ENCODE peak calls at places on chromosomes 6 and 20, in nine cellular contexts. One of them, this sample, is unnamed.
A peak's percentile ranks its signal among the peaks of the same experiment; 100 is the strongest.

GRCh38 chr20:44544178-44544719 is 22.4 kb upstream of the SERINC3 start:
- DNase-seq in upper lobe of right lung: no peak
- DNase-seq in AG09319: no peak
- DNase-seq in endothelial cell of umbilical vein: no peak
- DNase-seq in transverse colon: no peak
- DNase-seq in MCF 10A: no peak
- DNase-seq in Peyer's patch: no peak
- DNase-seq in mesothelial cell of epicardium: no peak
- DNase-seq in fibroblast of mammary gland: no peak
- DNase-seq in this sample: no peak

GRCh38 chr6:4608361-4609115 is 167.7 kb upstream of the CDYL start:
- DNase-seq in AG09319: no peak
- DNase-seq in mesothelial cell of epicardium: no peak
- DNase-seq in fibroblast of mammary gland: no peak
- DNase-seq in MCF 10A: no peak
- DNase-seq in upper lobe of right lung: no peak
- DNase-seq in transverse colon: no peak
- DNase-seq in endothelial cell of umbilical vein: peak; percentile 29
- DNase-seq in Peyer's patch: no peak
- DNase-seq in this sample: no peak

GRCh38 chr6:52815167-52816092 is 11.8 kb upstream of the GSTA1 start:
- DNase-seq in MCF 10A: peak; percentile 64
- DNase-seq in mesothelial cell of epicardium: peak; percentile 49
- DNase-seq in AG09319: no peak
- DNase-seq in endothelial cell of umbilical vein: peak; percentile 14
- DNase-seq in upper lobe of right lung: peak; percentile 58
- DNase-seq in fibroblast of mammary gland: peak; percentile 58
- DNase-seq in Peyer's patch: no peak
- DNase-seq in transverse colon: peak; percentile 52
- DNase-seq in this sample: peak; percentile 65

GRCh38 chr20:45456632-45457031 is 12.9 kb upstream of the WFDC2 start:
- DNase-seq in mesothelial cell of epicardium: no peak
- DNase-seq in Peyer's patch: peak; percentile 59
- DNase-seq in transverse colon: peak; percentile 71
- DNase-seq in MCF 10A: peak; percentile 49
- DNase-seq in fibroblast of mammary gland: peak; percentile 13
- DNase-seq in AG09319: no peak
- DNase-seq in endothelial cell of umbilical vein: peak; percentile 28
- DNase-seq in upper lobe of right lung: no peak
- DNase-seq in this sample: peak; percentile 35

GRCh38 chr6:154480144-154480639 is 30.3 kb downstream of the CNKSR3 start:
- DNase-seq in upper lobe of right lung: no peak
- DNase-seq in endothelial cell of umbilical vein: no peak
- DNase-seq in Peyer's patch: no peak
- DNase-seq in transverse colon: no peak
- DNase-seq in fibroblast of mammary gland: no peak
- DNase-seq in MCF 10A: no peak
- DNase-seq in mesothelial cell of epicardium: no peak
- DNase-seq in AG09319: no peak
- DNase-seq in this sample: no peak

GRCh38 chr20:60102665-60103210 is 144.5 kb downstream of the CDH26 start:
- DNase-seq in endothelial cell of umbilical vein: no peak
- DNase-seq in transverse colon: no peak
- DNase-seq in mesothelial cell of epicardium: no peak
- DNase-seq in AG09319: no peak
- DNase-seq in MCF 10A: no peak
- DNase-seq in Peyer's patch: no peak
- DNase-seq in upper lobe of right lung: no peak
- DNase-seq in fibroblast of mammary gland: no peak
- DNase-seq in this sample: no peak

GRCh38 chr6:32609731-32610640 is 20.3 kb upstream of the HLA-DRB1 start:
- DNase-seq in mesothelial cell of epicardium: peak; percentile 81
- DNase-seq in transverse colon: no peak
- DNase-seq in MCF 10A: peak; percentile 95
- DNase-seq in Peyer's patch: no peak
- DNase-seq in endothelial cell of umbilical vein: peak; percentile 96
- DNase-seq in AG09319: peak; percentile 75
- DNase-seq in upper lobe of right lung: no peak
- DNase-seq in fibroblast of mammary gland: peak; percentile 89
- DNase-seq in this sample: peak; percentile 62

GRCh38 chr6:36839819-36840379 is 655 bp upstream of the CPNE5 start:
- DNase-seq in endothelial cell of umbilical vein: no peak
- DNase-seq in upper lobe of right lung: no peak
- DNase-seq in AG09319: no peak
- DNase-seq in transverse colon: no peak
- DNase-seq in mesothelial cell of epicardium: peak; percentile 70
- DNase-seq in Peyer's patch: no peak
- DNase-seq in fibroblast of mammary gland: no peak
- DNase-seq in MCF 10A: no peak
- DNase-seq in this sample: peak; percentile 60

GRCh38 chr6:82072113-82072512 is 175.4 kb downstream of the IBTK start:
- DNase-seq in AG09319: no peak
- DNase-seq in endothelial cell of umbilical vein: no peak
- DNase-seq in MCF 10A: no peak
- DNase-seq in Peyer's patch: no peak
- DNase-seq in upper lobe of right lung: no peak
- DNase-seq in fibroblast of mammary gland: no peak
- DNase-seq in transverse colon: no peak
- DNase-seq in mesothelial cell of epicardium: no peak
- DNase-seq in this sample: no peak

GRCh38 chr20:43508106-43508505 is 609 bp downstream of the L3MBTL1 start:
- DNase-seq in Peyer's patch: no peak
- DNase-seq in MCF 10A: no peak
- DNase-seq in upper lobe of right lung: no peak
- DNase-seq in endothelial cell of umbilical vein: no peak
- DNase-seq in mesothelial cell of epicardium: no peak
- DNase-seq in transverse colon: peak; percentile 16
- DNase-seq in AG09319: no peak
- DNase-seq in fibroblast of mammary gland: no peak
- DNase-seq in this sample: no peak

GRCh38 chr6:24006246-24006645 is 119.8 kb upstream of the NRSN1 start:
- DNase-seq in AG09319: no peak
- DNase-seq in MCF 10A: no peak
- DNase-seq in mesothelial cell of epicardium: no peak
- DNase-seq in endothelial cell of umbilical vein: no peak
- DNase-seq in upper lobe of right lung: no peak
- DNase-seq in transverse colon: no peak
- DNase-seq in Peyer's patch: no peak
- DNase-seq in fibroblast of mammary gland: no peak
- DNase-seq in this sample: no peak

GRCh38 chr20:39290575-39290974 is 328.4 kb downstream of the DHX35 start:
- DNase-seq in endothelial cell of umbilical vein: no peak
- DNase-seq in Peyer's patch: no peak
- DNase-seq in transverse colon: no peak
- DNase-seq in upper lobe of right lung: no peak
- DNase-seq in AG09319: no peak
- DNase-seq in fibroblast of mammary gland: no peak
- DNase-seq in MCF 10A: no peak
- DNase-seq in mesothelial cell of epicardium: no peak
- DNase-seq in this sample: no peak

GRCh38 chr20:39289831-39290230 is 327.7 kb downstream of the DHX35 start:
- DNase-seq in upper lobe of right lung: no peak
- DNase-seq in endothelial cell of umbilical vein: no peak
- DNase-seq in Peyer's patch: no peak
- DNase-seq in AG09319: no peak
- DNase-seq in MCF 10A: no peak
- DNase-seq in mesothelial cell of epicardium: no peak
- DNase-seq in transverse colon: no peak
- DNase-seq in fibroblast of mammary gland: no peak
- DNase-seq in this sample: no peak

GRCh38 chr20:39292193-39292736 is 330.1 kb downstream of the DHX35 start:
- DNase-seq in MCF 10A: no peak
- DNase-seq in Peyer's patch: no peak
- DNase-seq in mesothelial cell of epicardium: no peak
- DNase-seq in fibroblast of mammary gland: no peak
- DNase-seq in AG09319: no peak
- DNase-seq in upper lobe of right lung: no peak
- DNase-seq in transverse colon: no peak
- DNase-seq in endothelial cell of umbilical vein: no peak
- DNase-seq in this sample: no peak

GRCh38 chr20:39291301-39291700 is 329.2 kb downstream of the DHX35 start:
- DNase-seq in upper lobe of right lung: no peak
- DNase-seq in AG09319: no peak
- DNase-seq in fibroblast of mammary gland: peak; percentile 75
- DNase-seq in MCF 10A: peak; percentile 43
- DNase-seq in transverse colon: no peak
- DNase-seq in endothelial cell of umbilical vein: peak; percentile 59
- DNase-seq in mesothelial cell of epicardium: no peak
- DNase-seq in Peyer's patch: no peak
- DNase-seq in this sample: no peak

DNA sequence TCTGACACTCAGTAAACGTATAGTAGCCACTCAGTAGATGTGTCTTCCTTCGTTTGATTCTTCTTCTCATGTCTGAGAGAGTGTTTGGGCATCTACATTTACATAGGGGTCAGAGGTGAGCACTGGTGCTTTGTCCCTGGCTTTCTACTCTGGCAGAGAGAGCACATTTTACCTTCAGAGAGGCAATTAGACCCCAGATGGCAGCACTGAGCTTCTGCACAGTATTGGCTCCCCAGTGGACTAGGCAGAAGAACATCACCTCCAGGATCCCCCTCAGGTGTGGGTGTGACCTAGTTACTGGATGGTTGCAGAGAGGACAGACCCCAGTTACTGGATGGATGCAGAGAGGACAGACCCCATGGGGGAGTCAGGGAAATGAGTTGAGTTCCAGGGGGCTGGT is 327.2 kb downstream of the DHX35 start:
- DNase-seq in transverse colon: no peak
- DNase-seq in mesothelial cell of epicardium: no peak
- DNase-seq in fibroblast of mammary gland: no peak
- DNase-seq in upper lobe of right lung: no peak
- DNase-seq in Peyer's patch: no peak
- DNase-seq in AG09319: no peak
- DNase-seq in endothelial cell of umbilical vein: no peak
- DNase-seq in MCF 10A: peak; percentile 8
- DNase-seq in this sample: peak; percentile 20
- TF ChIP-seq CTCF in transverse colon: no peak
- TF ChIP-seq CTCF in mesothelial cell of epicardium: no peak
- TF ChIP-seq CTCF in fibroblast of mammary gland: peak; percentile 24
- TF ChIP-seq CTCF in upper lobe of right lung: peak; percentile 20
- TF ChIP-seq CTCF in Peyer's patch: peak; percentile 17
- TF ChIP-seq CTCF in AG09319: no peak
- TF ChIP-seq CTCF in endothelial cell of umbilical vein: no peak
- TF ChIP-seq CTCF in MCF 10A: peak; percentile 19
- TF ChIP-seq CTCF in this sample: peak; percentile 52

GRCh38 chr20:40265872-40266533 is 423.0 kb downstream of the MAFB start:
- DNase-seq in AG09319: peak; percentile 4
- DNase-seq in fibroblast of mammary gland: peak; percentile 56
- DNase-seq in upper lobe of right lung: no peak
- DNase-seq in MCF 10A: peak; percentile 75
- DNase-seq in Peyer's patch: no peak
- DNase-seq in endothelial cell of umbilical vein: peak; percentile 58
- DNase-seq in transverse colon: peak; percentile 35
- DNase-seq in mesothelial cell of epicardium: no peak
- DNase-seq in this sample: no peak
- TF ChIP-seq CTCF in AG09319: peak; percentile 71
- TF ChIP-seq CTCF in fibroblast of mammary gland: peak; percentile 60
- TF ChIP-seq CTCF in upper lobe of right lung: peak; percentile 56
- TF ChIP-seq CTCF in MCF 10A: peak; percentile 51
- TF ChIP-seq CTCF in Peyer's patch: peak; percentile 43
- TF ChIP-seq CTCF in endothelial cell of umbilical vein: peak; percentile 40
- TF ChIP-seq CTCF in transverse colon: peak; percentile 44
- TF ChIP-seq CTCF in mesothelial cell of epicardium: peak; percentile 26
- TF ChIP-seq CTCF in this sample: no peak

GRCh38 chr6:26204332-26205160 is 117.3 kb downstream of the HFE start:
- DNase-seq in endothelial cell of umbilical vein: peak; percentile 99
- DNase-seq in fibroblast of mammary gland: peak; percentile 96
- DNase-seq in transverse colon: peak; percentile 95
- DNase-seq in AG09319: peak; percentile 98
- DNase-seq in MCF 10A: peak; percentile 98
- DNase-seq in upper lobe of right lung: peak; percentile 89
- DNase-seq in mesothelial cell of epicardium: peak; percentile 84
- DNase-seq in Peyer's patch: peak; percentile 88
- DNase-seq in this sample: peak; percentile 84
- TF ChIP-seq CTCF in endothelial cell of umbilical vein: peak; percentile 31
- TF ChIP-seq CTCF in fibroblast of mammary gland: peak; percentile 11
- TF ChIP-seq CTCF in transverse colon: peak; percentile 15
- TF ChIP-seq CTCF in AG09319: peak; percentile 41
- TF ChIP-seq CTCF in MCF 10A: no peak
- TF ChIP-seq CTCF in upper lobe of right lung: peak; percentile 31
- TF ChIP-seq CTCF in mesothelial cell of epicardium: no peak
- TF ChIP-seq CTCF in Peyer's patch: peak; percentile 58
- TF ChIP-seq CTCF in this sample: peak; percentile 22

GRCh38 chr6:166515072-166515810 is 71.2 kb downstream of the RAMACL start:
- DNase-seq in AG09319: peak; percentile 28
- DNase-seq in mesothelial cell of epicardium: no peak
- DNase-seq in fibroblast of mammary gland: peak; percentile 93
- DNase-seq in Peyer's patch: no peak
- DNase-seq in endothelial cell of umbilical vein: peak; percentile 56
- DNase-seq in MCF 10A: peak; percentile 83
- DNase-seq in transverse colon: peak; percentile 13
- DNase-seq in upper lobe of right lung: no peak
- DNase-seq in this sample: peak; percentile 30
- TF ChIP-seq CTCF in AG09319: peak; percentile 42
- TF ChIP-seq CTCF in mesothelial cell of epicardium: no peak
- TF ChIP-seq CTCF in fibroblast of mammary gland: peak; percentile 64
- TF ChIP-seq CTCF in Peyer's patch: no peak
- TF ChIP-seq CTCF in endothelial cell of umbilical vein: peak; percentile 23
- TF ChIP-seq CTCF in MCF 10A: peak; percentile 54
- TF ChIP-seq CTCF in transverse colon: no peak
- TF ChIP-seq CTCF in upper lobe of right lung: peak; percentile 7
- TF ChIP-seq CTCF in this sample: no peak

GRCh38 chr20:63029358-63030121 is 22.8 kb upstream of the BHLHE23 start:
- DNase-seq in endothelial cell of umbilical vein: no peak
- DNase-seq in MCF 10A: peak; percentile 7
- DNase-seq in Peyer's patch: peak; percentile 39
- DNase-seq in transverse colon: no peak
- DNase-seq in AG09319: no peak
- DNase-seq in upper lobe of right lung: no peak
- DNase-seq in fibroblast of mammary gland: no peak
- DNase-seq in mesothelial cell of epicardium: no peak
- DNase-seq in this sample: no peak

GRCh38 chr20:63026582-63027424 is 20.0 kb upstream of the BHLHE23 start:
- DNase-seq in endothelial cell of umbilical vein: no peak
- DNase-seq in upper lobe of right lung: peak; percentile 27
- DNase-seq in transverse colon: no peak
- DNase-seq in fibroblast of mammary gland: no peak
- DNase-seq in AG09319: no peak
- DNase-seq in mesothelial cell of epicardium: no peak
- DNase-seq in MCF 10A: no peak
- DNase-seq in Peyer's patch: peak; percentile 15
- DNase-seq in this sample: no peak

GRCh38 chr20:63028461-63028921 is 21.7 kb upstream of the BHLHE23 start:
- DNase-seq in endothelial cell of umbilical vein: no peak
- DNase-seq in transverse colon: no peak
- DNase-seq in fibroblast of mammary gland: no peak
- DNase-seq in AG09319: no peak
- DNase-seq in Peyer's patch: peak; percentile 33
- DNase-seq in upper lobe of right lung: peak; percentile 53
- DNase-seq in MCF 10A: no peak
- DNase-seq in mesothelial cell of epicardium: no peak
- DNase-seq in this sample: no peak

GRCh38 chr20:63025534-63026331 is 19.0 kb upstream of the BHLHE23 start:
- DNase-seq in endothelial cell of umbilical vein: no peak
- DNase-seq in fibroblast of mammary gland: peak; percentile 48
- DNase-seq in upper lobe of right lung: peak; percentile 75
- DNase-seq in Peyer's patch: peak; percentile 46
- DNase-seq in AG09319: peak; percentile 5
- DNase-seq in transverse colon: no peak
- DNase-seq in mesothelial cell of epicardium: no peak
- DNase-seq in MCF 10A: peak; percentile 41
- DNase-seq in this sample: no peak

GRCh38 chr20:63027425-63028389 is 20.9 kb upstream of the BHLHE23 start:
- DNase-seq in MCF 10A: peak; percentile 14
- DNase-seq in fibroblast of mammary gland: no peak
- DNase-seq in mesothelial cell of epicardium: no peak
- DNase-seq in AG09319: no peak
- DNase-seq in Peyer's patch: peak; percentile 36
- DNase-seq in endothelial cell of umbilical vein: no peak
- DNase-seq in upper lobe of right lung: peak; percentile 42
- DNase-seq in transverse colon: no peak
- DNase-seq in this sample: no peak
- TF ChIP-seq CTCF in MCF 10A: no peak
- TF ChIP-seq CTCF in fibroblast of mammary gland: no peak
- TF ChIP-seq CTCF in mesothelial cell of epicardium: no peak
- TF ChIP-seq CTCF in AG09319: no peak
- TF ChIP-seq CTCF in Peyer's patch: no peak
- TF ChIP-seq CTCF in endothelial cell of umbilical vein: peak; percentile 7
- TF ChIP-seq CTCF in upper lobe of right lung: no peak
- TF ChIP-seq CTCF in transverse colon: no peak
- TF ChIP-seq CTCF in this sample: no peak

This sample was measured in GM10248.